ENCODE peak calls at places on chromosomes 4 and X, in five cellular contexts. One of them, this sample, is unnamed.

GRCh38 chr4:182695842-182696241 is 221.3 kb downstream of the DCTD start:
- DNase-seq in uterus: no peak
- DNase-seq in PC-3: no peak
- DNase-seq in AG04450: peak
- DNase-seq in activated CD8-positive, alpha-beta T cell treated with anti-CD3 and anti-CD28 coated beads for 36 hours: no peak
- DNase-seq in this sample: no peak

GRCh38 chr4:168451744-168452394 is 28.4 kb downstream of the DDX60L start:
- DNase-seq in AG04450: no peak
- DNase-seq in PC-3: peak
- DNase-seq in activated CD8-positive, alpha-beta T cell treated with anti-CD3 and anti-CD28 coated beads for 36 hours: no peak
- DNase-seq in uterus: no peak
- DNase-seq in this sample: no peak

GRCh38 chr4:85821688-85822087 is 346.7 kb downstream of the ARHGAP24 start:
- DNase-seq in activated CD8-positive, alpha-beta T cell treated with anti-CD3 and anti-CD28 coated beads for 36 hours: no peak
- DNase-seq in uterus: no peak
- DNase-seq in PC-3: no peak
- DNase-seq in AG04450: no peak
- DNase-seq in this sample: no peak

GRCh38 chrX:152991123-152991522 is 2.8 kb downstream of the PNMA5 start:
- DNase-seq in AG04450: no peak
- DNase-seq in uterus: no peak
- DNase-seq in PC-3: no peak
- DNase-seq in activated CD8-positive, alpha-beta T cell treated with anti-CD3 and anti-CD28 coated beads for 36 hours: no peak
- DNase-seq in this sample: no peak

GRCh38 chr4:3255611-3256186 is 6.7 kb downstream of the MSANTD1 start:
- DNase-seq in uterus: peak
- DNase-seq in PC-3: no peak
- DNase-seq in AG04450: no peak
- DNase-seq in activated CD8-positive, alpha-beta T cell treated with anti-CD3 and anti-CD28 coated beads for 36 hours: no peak
- DNase-seq in this sample: no peak

GRCh38 chrX:43971966-43972961 is 926 bp downstream of the NDP start:
- DNase-seq in AG04450: no peak
- DNase-seq in PC-3: peak
- DNase-seq in activated CD8-positive, alpha-beta T cell treated with anti-CD3 and anti-CD28 coated beads for 36 hours: no peak
- DNase-seq in uterus: no peak
- DNase-seq in this sample: no peak

GRCh38 chrX:117985241-117985640 is 131.4 kb downstream of the KLHL13 start:
- DNase-seq in PC-3: peak
- DNase-seq in AG04450: no peak
- DNase-seq in activated CD8-positive, alpha-beta T cell treated with anti-CD3 and anti-CD28 coated beads for 36 hours: peak
- DNase-seq in uterus: no peak
- DNase-seq in this sample: peak

GRCh38 chrX:104335765-104336164 is 81.0 kb upstream of the ESX1 start:
- DNase-seq in activated CD8-positive, alpha-beta T cell treated with anti-CD3 and anti-CD28 coated beads for 36 hours: no peak
- DNase-seq in uterus: no peak
- DNase-seq in AG04450: no peak
- DNase-seq in PC-3: peak
- DNase-seq in this sample: no peak

GRCh38 chr4:108163352-108163751 is 5.4 kb downstream of the LEF1 start:
- DNase-seq in activated CD8-positive, alpha-beta T cell treated with anti-CD3 and anti-CD28 coated beads for 36 hours: no peak
- DNase-seq in uterus: no peak
- DNase-seq in AG04450: no peak
- DNase-seq in PC-3: no peak
- DNase-seq in this sample: no peak

GRCh38 chr4:180923476-180923875 is 1319.7 kb upstream of the TENM3 start:
- DNase-seq in PC-3: peak
- DNase-seq in AG04450: peak
- DNase-seq in uterus: no peak
- DNase-seq in activated CD8-positive, alpha-beta T cell treated with anti-CD3 and anti-CD28 coated beads for 36 hours: no peak
- DNase-seq in this sample: no peak

GRCh38 chrX:129980043-129980442 is 2.4 kb upstream of the BCORL1 start:
- DNase-seq in uterus: peak
- DNase-seq in PC-3: no peak
- DNase-seq in AG04450: no peak
- DNase-seq in activated CD8-positive, alpha-beta T cell treated with anti-CD3 and anti-CD28 coated beads for 36 hours: peak
- DNase-seq in this sample: no peak

GRCh38 chrX:103398321-103398937 is 22.1 kb downstream of the BEX3 start:
- DNase-seq in PC-3: peak
- DNase-seq in AG04450: no peak
- DNase-seq in activated CD8-positive, alpha-beta T cell treated with anti-CD3 and anti-CD28 coated beads for 36 hours: peak
- DNase-seq in uterus: no peak
- DNase-seq in this sample: no peak

GRCh38 chrX:65644621-65645287 is 22.7 kb upstream of the MSN start:
- DNase-seq in PC-3: peak
- DNase-seq in activated CD8-positive, alpha-beta T cell treated with anti-CD3 and anti-CD28 coated beads for 36 hours: peak
- DNase-seq in AG04450: peak
- DNase-seq in uterus: peak
- DNase-seq in this sample: no peak

GRCh38 chr4:25913056-25913850 is 767 bp upstream of the SMIM20 start:
- DNase-seq in activated CD8-positive, alpha-beta T cell treated with anti-CD3 and anti-CD28 coated beads for 36 hours: peak
- DNase-seq in AG04450: no peak
- DNase-seq in PC-3: no peak
- DNase-seq in uterus: peak
- DNase-seq in this sample: no peak

GRCh38 chrX:35826503-35826902 is 28.4 kb downstream of the MAGEB16 start:
- DNase-seq in uterus: no peak
- DNase-seq in activated CD8-positive, alpha-beta T cell treated with anti-CD3 and anti-CD28 coated beads for 36 hours: no peak
- DNase-seq in PC-3: peak
- DNase-seq in AG04450: no peak
- DNase-seq in this sample: no peak

GRCh38 chrX:68698955-68699354 is 51.5 kb downstream of the STARD8 start:
- DNase-seq in PC-3: no peak
- DNase-seq in uterus: no peak
- DNase-seq in activated CD8-positive, alpha-beta T cell treated with anti-CD3 and anti-CD28 coated beads for 36 hours: no peak
- DNase-seq in AG04450: no peak
- DNase-seq in this sample: no peak

GRCh38 chr4:67927251-67927650 is 36.0 kb downstream of the TMPRSS11A start:
- DNase-seq in AG04450: no peak
- DNase-seq in activated CD8-positive, alpha-beta T cell treated with anti-CD3 and anti-CD28 coated beads for 36 hours: no peak
- DNase-seq in uterus: no peak
- DNase-seq in PC-3: no peak
- DNase-seq in this sample: no peak

GRCh38 chr4:75004755-75005668 is 72.1 kb downstream of the PARM1 start:
- DNase-seq in activated CD8-positive, alpha-beta T cell treated with anti-CD3 and anti-CD28 coated beads for 36 hours: no peak
- DNase-seq in AG04450: no peak
- DNase-seq in uterus: no peak
- DNase-seq in PC-3: peak
- DNase-seq in this sample: no peak

GRCh38 chr4:26529479-26529878 is 39.2 kb upstream of the CCKAR start:
- DNase-seq in AG04450: no peak
- DNase-seq in PC-3: no peak
- DNase-seq in activated CD8-positive, alpha-beta T cell treated with anti-CD3 and anti-CD28 coated beads for 36 hours: no peak
- DNase-seq in uterus: no peak
- DNase-seq in this sample: no peak

GRCh38 chrX:65813245-65813644 is 145.8 kb downstream of the MSN start:
- DNase-seq in activated CD8-positive, alpha-beta T cell treated with anti-CD3 and anti-CD28 coated beads for 36 hours: no peak
- DNase-seq in PC-3: no peak
- DNase-seq in uterus: no peak
- DNase-seq in AG04450: no peak
- DNase-seq in this sample: no peak

GRCh38 chr4:107806196-107806595 is 18.5 kb upstream of the SGMS2 start:
- DNase-seq in PC-3: no peak
- DNase-seq in activated CD8-positive, alpha-beta T cell treated with anti-CD3 and anti-CD28 coated beads for 36 hours: no peak
- DNase-seq in uterus: no peak
- DNase-seq in AG04450: no peak
- DNase-seq in this sample: no peak

GRCh38 chrX:29082558-29082957 is 495.3 kb downstream of the IL1RAPL1 start:
- DNase-seq in uterus: no peak
- DNase-seq in activated CD8-positive, alpha-beta T cell treated with anti-CD3 and anti-CD28 coated beads for 36 hours: no peak
- DNase-seq in PC-3: no peak
- DNase-seq in AG04450: no peak
- DNase-seq in this sample: no peak

GRCh38 chr4:156756118-156756517 is 215.5 kb downstream of the PDGFC start:
- DNase-seq in AG04450: no peak
- DNase-seq in activated CD8-positive, alpha-beta T cell treated with anti-CD3 and anti-CD28 coated beads for 36 hours: no peak
- DNase-seq in PC-3: no peak
- DNase-seq in uterus: no peak
- DNase-seq in this sample: no peak

GRCh38 chrX:1807301-1807731 is 192.5 kb downstream of the ASMT start:
- DNase-seq in activated CD8-positive, alpha-beta T cell treated with anti-CD3 and anti-CD28 coated beads for 36 hours: no peak
- DNase-seq in uterus: no peak
- DNase-seq in AG04450: no peak
- DNase-seq in PC-3: peak
- DNase-seq in this sample: peak

GRCh38 chr4:26342328-26343040 is 21.7 kb downstream of the RBPJ start:
- DNase-seq in activated CD8-positive, alpha-beta T cell treated with anti-CD3 and anti-CD28 coated beads for 36 hours: no peak
- DNase-seq in AG04450: peak
- DNase-seq in PC-3: peak
- DNase-seq in uterus: no peak
- DNase-seq in this sample: no peak

GRCh38 chrX:74063426-74064155 is 240.4 kb upstream of the ZCCHC13 start:
- DNase-seq in AG04450: no peak
- DNase-seq in activated CD8-positive, alpha-beta T cell treated with anti-CD3 and anti-CD28 coated beads for 36 hours: no peak
- DNase-seq in uterus: no peak
- DNase-seq in PC-3: peak
- DNase-seq in this sample: no peak

GRCh38 chr4:6200011-6200921 is at the start of gene JAKMIP1:
- DNase-seq in activated CD8-positive, alpha-beta T cell treated with anti-CD3 and anti-CD28 coated beads for 36 hours: peak
- DNase-seq in uterus: peak
- DNase-seq in PC-3: peak
- DNase-seq in AG04450: peak
- DNase-seq in this sample: peak

GRCh38 chr4:25654971-25655963 is at the start of gene SLC34A2:
- DNase-seq in AG04450: no peak
- DNase-seq in PC-3: no peak
- DNase-seq in activated CD8-positive, alpha-beta T cell treated with anti-CD3 and anti-CD28 coated beads for 36 hours: no peak
- DNase-seq in uterus: no peak
- DNase-seq in this sample: peak

GRCh38 chrX:109831326-109831985 is 98.4 kb upstream of the ACSL4 start:
- DNase-seq in activated CD8-positive, alpha-beta T cell treated with anti-CD3 and anti-CD28 coated beads for 36 hours: no peak
- DNase-seq in PC-3: no peak
- DNase-seq in AG04450: no peak
- DNase-seq in uterus: no peak
- DNase-seq in this sample: no peak

GRCh38 chrX:45749375-45749774 is 548.7 kb upstream of the DIPK2B start:
- DNase-seq in PC-3: peak
- DNase-seq in AG04450: no peak
- DNase-seq in activated CD8-positive, alpha-beta T cell treated with anti-CD3 and anti-CD28 coated beads for 36 hours: no peak
- DNase-seq in uterus: no peak
- DNase-seq in this sample: no peak

GRCh38 chr4:118740869-118741268 is 55.7 kb downstream of the METTL14 start:
- DNase-seq in PC-3: peak
- DNase-seq in AG04450: no peak
- DNase-seq in uterus: no peak
- DNase-seq in activated CD8-positive, alpha-beta T cell treated with anti-CD3 and anti-CD28 coated beads for 36 hours: no peak
- DNase-seq in this sample: no peak
- TF ChIP-seq CTCF in PC-3: peak
- TF ChIP-seq CTCF in AG04450: peak
- TF ChIP-seq CTCF in uterus: peak
- TF ChIP-seq CTCF in activated CD8-positive, alpha-beta T cell treated with anti-CD3 and anti-CD28 coated beads for 36 hours: peak
- TF ChIP-seq CTCF in this sample: peak

GRCh38 chr4:80362578-80363181 is 27.1 kb downstream of the CFAP299 start:
- DNase-seq in AG04450: no peak
- DNase-seq in uterus: no peak
- DNase-seq in PC-3: peak
- DNase-seq in activated CD8-positive, alpha-beta T cell treated with anti-CD3 and anti-CD28 coated beads for 36 hours: peak
- DNase-seq in this sample: peak
- TF ChIP-seq CTCF in AG04450: peak
- TF ChIP-seq CTCF in uterus: no peak
- TF ChIP-seq CTCF in PC-3: peak
- TF ChIP-seq CTCF in activated CD8-positive, alpha-beta T cell treated with anti-CD3 and anti-CD28 coated beads for 36 hours: peak
- TF ChIP-seq CTCF in this sample: peak

DNA sequence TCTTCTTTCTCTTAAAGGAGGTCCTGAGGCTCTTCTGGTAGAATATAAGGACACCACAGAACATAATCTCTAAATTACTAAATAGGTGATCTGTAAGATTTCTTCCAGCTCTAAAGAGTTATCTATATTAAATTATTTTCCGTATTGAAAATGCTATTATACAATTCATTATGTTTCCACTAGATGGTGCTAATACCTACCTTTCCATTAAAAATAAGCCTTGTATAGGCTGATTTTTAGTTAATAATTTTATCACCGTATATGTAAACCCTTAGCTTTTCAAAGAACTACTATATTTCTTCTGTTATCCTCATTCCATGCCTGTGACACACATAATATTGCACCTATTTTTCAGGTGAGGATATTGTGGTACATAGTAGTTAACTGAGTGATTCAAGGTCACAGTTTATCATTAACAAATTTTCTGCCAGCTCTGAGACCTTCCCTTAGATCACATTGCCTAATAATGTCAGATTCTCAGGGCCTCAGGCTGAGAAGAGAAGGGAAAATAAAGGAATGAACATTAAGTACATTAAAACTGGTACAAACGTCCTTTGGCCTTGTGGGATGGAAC is 138.8 kb downstream of the TEX11 start:
- DNase-seq in AG04450: no peak
- DNase-seq in uterus: no peak
- DNase-seq in activated CD8-positive, alpha-beta T cell treated with anti-CD3 and anti-CD28 coated beads for 36 hours: no peak
- DNase-seq in PC-3: peak
- DNase-seq in this sample: no peak
- TF ChIP-seq CTCF in AG04450: peak
- TF ChIP-seq CTCF in uterus: no peak
- TF ChIP-seq CTCF in activated CD8-positive, alpha-beta T cell treated with anti-CD3 and anti-CD28 coated beads for 36 hours: peak
- TF ChIP-seq CTCF in PC-3: peak
- TF ChIP-seq CTCF in this sample: peak

GRCh38 chr4:72666910-72667309 is 97.9 kb upstream of the ADAMTS3 start:
- DNase-seq in PC-3: no peak
- DNase-seq in uterus: no peak
- DNase-seq in AG04450: no peak
- DNase-seq in activated CD8-positive, alpha-beta T cell treated with anti-CD3 and anti-CD28 coated beads for 36 hours: no peak
- DNase-seq in this sample: no peak
- TF ChIP-seq CTCF in PC-3: no peak
- TF ChIP-seq CTCF in uterus: no peak
- TF ChIP-seq CTCF in AG04450: no peak
- TF ChIP-seq CTCF in activated CD8-positive, alpha-beta T cell treated with anti-CD3 and anti-CD28 coated beads for 36 hours: no peak
- TF ChIP-seq CTCF in this sample: no peak

GRCh38 chr4:184940500-184940899 is 77.8 kb upstream of the HELT start:
- DNase-seq in activated CD8-positive, alpha-beta T cell treated with anti-CD3 and anti-CD28 coated beads for 36 hours: no peak
- DNase-seq in AG04450: no peak
- DNase-seq in uterus: no peak
- DNase-seq in PC-3: no peak
- DNase-seq in this sample: no peak
- TF ChIP-seq CTCF in activated CD8-positive, alpha-beta T cell treated with anti-CD3 and anti-CD28 coated beads for 36 hours: no peak
- TF ChIP-seq CTCF in AG04450: no peak
- TF ChIP-seq CTCF in uterus: no peak
- TF ChIP-seq CTCF in PC-3: no peak
- TF ChIP-seq CTCF in this sample: no peak

GRCh38 chrX:40153335-40154221 is 55.8 kb upstream of the BCOR start:
- DNase-seq in activated CD8-positive, alpha-beta T cell treated with anti-CD3 and anti-CD28 coated beads for 36 hours: peak
- DNase-seq in AG04450: no peak
- DNase-seq in uterus: no peak
- DNase-seq in PC-3: peak
- DNase-seq in this sample: peak
- TF ChIP-seq CTCF in activated CD8-positive, alpha-beta T cell treated with anti-CD3 and anti-CD28 coated beads for 36 hours: no peak
- TF ChIP-seq CTCF in AG04450: no peak
- TF ChIP-seq CTCF in uterus: no peak
- TF ChIP-seq CTCF in PC-3: peak
- TF ChIP-seq CTCF in this sample: peak